ENCODE peak calls at places on chromosome 14, in nine cellular contexts. L is bronchial epithelial cell, T is HFF-Myc, X is psoas muscle, E is fibroblast of mammary gland, A is AG04450, B is stomach, D is choroid plexus epithelial cell, G is HFFc6. W is an unnamed sample.
A peak's percentile ranks its signal among the peaks of the same experiment; 100 is the strongest.

GRCh38 chr14:78611796-78612571 is 441.8 kb downstream of the NRXN3 start:
- DNase-seq in L (no peak), T (no peak), X (no peak), E (no peak), A (no peak), B (no peak), D (no peak), G (no peak), W (no peak)

GRCh38 chr14:31932675-31933074 is 144.4 kb upstream of the ARHGAP5 start:
- DNase-seq in L (no peak), T (no peak), X (no peak), E (no peak), A (no peak), B (no peak), D (no peak), G (no peak), W (no peak)

GRCh38 chr14:103847954-103848719 is 762 bp upstream of the PPP1R13B start:
- DNase-seq in L (no peak), T (no peak), X (peak; percentile 50), E (no peak), A (no peak), B (no peak), D (peak; percentile 53), G (no peak), W (no peak)

GRCh38 chr14:22882529-22883190 is 362 bp upstream of the REM2 start:
- DNase-seq in L (peak; percentile 74), T (no peak), X (no peak), E (peak; percentile 34), A (no peak), B (peak; percentile 50), D (peak; percentile 57), G (peak; percentile 45), W (no peak)

GRCh38 chr14:67385120-67385519 is 25.0 kb downstream of the EIF2S1 start:
- DNase-seq in L (peak; percentile 38), T (no peak), X (no peak), E (no peak), A (no peak), B (no peak), D (no peak), G (no peak), W (no peak)

GRCh38 chr14:68819260-68819691 is 26.4 kb upstream of the ZFP36L1 start:
- DNase-seq in L (peak; percentile 91), T (no peak), X (no peak), E (peak; percentile 90), A (no peak), B (peak; percentile 50), D (peak; percentile 60), G (peak; percentile 70), W (no peak)

GRCh38 chr14:93017898-93018297 is 94.9 kb downstream of the CHGA start:
- DNase-seq in L (no peak), T (no peak), X (no peak), E (no peak), A (no peak), B (no peak), D (no peak), G (no peak), W (no peak)

GRCh38 chr14:73726025-73726961 is 12.1 kb upstream of the PNMA1 start:
- DNase-seq in L (no peak), T (no peak), X (no peak), E (no peak), A (no peak), B (no peak), D (peak; percentile 60), G (no peak), W (no peak)

GRCh38 chr14:22993517-22993916 is 11.2 kb upstream of the AJUBA start:
- DNase-seq in L (no peak), T (no peak), X (no peak), E (no peak), A (no peak), B (no peak), D (no peak), G (no peak), W (no peak)

GRCh38 chr14:37709419-37710195 is 114.2 kb downstream of the TTC6 start:
- DNase-seq in L (peak; percentile 45), T (peak; percentile 16), X (no peak), E (peak; percentile 28), A (no peak), B (no peak), D (peak; percentile 69), G (peak; percentile 28), W (no peak)

GRCh38 chr14:37711499-37712475 is 116.4 kb downstream of the TTC6 start:
- DNase-seq in L (no peak), T (no peak), X (no peak), E (no peak), A (no peak), B (no peak), D (peak; percentile 4), G (no peak), W (no peak)

GRCh38 chr14:37708481-37708880 is 113.1 kb downstream of the TTC6 start:
- DNase-seq in L (no peak), T (no peak), X (no peak), E (no peak), A (peak; percentile 7), B (no peak), D (peak; percentile 59), G (peak; percentile 73), W (peak; percentile 12)

GRCh38 chr14:37707716-37708115 is 112.3 kb downstream of the TTC6 start:
- DNase-seq in L (peak; percentile 36), T (no peak), X (no peak), E (no peak), A (no peak), B (no peak), D (no peak), G (no peak), W (no peak)

DNA sequence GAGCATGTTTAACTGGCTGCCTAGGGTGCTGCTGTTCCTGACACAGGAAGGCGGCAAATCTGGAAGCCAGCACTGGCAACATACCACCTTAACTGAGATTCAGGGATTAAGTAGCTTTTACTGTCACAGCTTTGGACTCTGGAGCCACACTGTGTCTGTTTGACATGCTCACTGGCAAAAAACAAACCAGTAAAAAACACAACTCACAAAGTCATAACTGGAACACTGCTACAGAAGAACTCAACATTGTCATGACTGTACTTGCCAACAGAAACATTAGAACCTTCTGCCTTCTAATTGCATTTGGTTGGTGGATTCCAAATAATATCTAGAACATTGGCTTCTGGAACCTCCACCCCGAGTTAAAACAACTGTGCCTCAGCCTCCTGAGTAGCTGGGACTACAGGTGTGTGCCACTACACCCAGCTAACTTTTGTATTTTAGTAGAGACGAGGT is 117.6 kb downstream of the TTC6 start:
- DNase-seq in L (no peak), T (no peak), X (no peak), E (no peak), A (no peak), B (no peak), D (no peak), G (no peak), W (no peak)
- TF ChIP-seq CTCF in L (no peak), T (no peak), X (no peak), E (no peak), A (no peak), B (no peak), D (no peak), G (no peak), W (no peak)

DNA sequence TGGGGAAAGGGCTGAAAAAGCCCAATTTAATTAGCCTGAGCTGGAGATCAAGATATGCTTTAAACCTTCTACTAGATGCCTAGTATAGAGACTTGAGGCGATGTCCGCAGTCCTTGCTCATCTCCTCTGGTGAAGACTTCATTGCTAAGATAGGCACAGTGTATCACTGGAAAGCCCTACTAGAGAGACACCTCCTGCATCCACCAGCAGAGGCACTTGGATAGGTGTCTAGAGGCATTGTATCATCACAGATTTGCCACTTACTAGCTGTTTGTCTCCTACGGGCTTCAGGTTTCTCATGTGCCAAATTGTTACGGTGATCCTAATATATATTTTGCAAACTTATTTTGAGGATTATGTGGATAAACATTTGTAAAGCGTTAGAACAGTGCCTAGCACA is 1048.5 kb downstream of the GALC start:
- DNase-seq in L (no peak), T (no peak), X (no peak), E (no peak), A (no peak), B (no peak), D (no peak), G (no peak), W (no peak)
- TF ChIP-seq CTCF in L (no peak), T (no peak), X (no peak), E (no peak), A (no peak), B (no peak), D (no peak), G (no peak), W (no peak)

GRCh38 chr14:55432628-55433027 is 7.8 kb downstream of the TBPL2 start:
- DNase-seq in L (no peak), T (no peak), X (no peak), E (no peak), A (no peak), B (no peak), D (no peak), G (no peak), W (no peak)

GRCh38 chr14:55433880-55434804 is 6.3 kb downstream of the TBPL2 start:
- DNase-seq in L (no peak), T (no peak), X (no peak), E (no peak), A (no peak), B (no peak), D (no peak), G (no peak), W (no peak)

GRCh38 chr14:55426881-55427280 is 13.5 kb downstream of the TBPL2 start:
- DNase-seq in L (no peak), T (no peak), X (no peak), E (no peak), A (no peak), B (no peak), D (no peak), G (no peak), W (no peak)

GRCh38 chr14:55427439-55427838 is 13.0 kb downstream of the TBPL2 start:
- DNase-seq in L (peak; percentile 90), T (no peak), X (no peak), E (no peak), A (no peak), B (no peak), D (no peak), G (no peak), W (no peak)

GRCh38 chr14:55430024-55430690 is 10.3 kb downstream of the TBPL2 start:
- DNase-seq in L (peak; percentile 95), T (peak; percentile 72), X (no peak), E (peak; percentile 87), A (peak; percentile 67), B (no peak), D (peak; percentile 92), G (peak; percentile 73), W (peak; percentile 32)
- TF ChIP-seq CTCF in L (peak; percentile 52), T (peak; percentile 41), X (peak; percentile 55), E (peak; percentile 50), A (peak; percentile 64), B (peak; percentile 45), D (peak; percentile 65), G (peak; percentile 80), W (peak; percentile 55)

DNA sequence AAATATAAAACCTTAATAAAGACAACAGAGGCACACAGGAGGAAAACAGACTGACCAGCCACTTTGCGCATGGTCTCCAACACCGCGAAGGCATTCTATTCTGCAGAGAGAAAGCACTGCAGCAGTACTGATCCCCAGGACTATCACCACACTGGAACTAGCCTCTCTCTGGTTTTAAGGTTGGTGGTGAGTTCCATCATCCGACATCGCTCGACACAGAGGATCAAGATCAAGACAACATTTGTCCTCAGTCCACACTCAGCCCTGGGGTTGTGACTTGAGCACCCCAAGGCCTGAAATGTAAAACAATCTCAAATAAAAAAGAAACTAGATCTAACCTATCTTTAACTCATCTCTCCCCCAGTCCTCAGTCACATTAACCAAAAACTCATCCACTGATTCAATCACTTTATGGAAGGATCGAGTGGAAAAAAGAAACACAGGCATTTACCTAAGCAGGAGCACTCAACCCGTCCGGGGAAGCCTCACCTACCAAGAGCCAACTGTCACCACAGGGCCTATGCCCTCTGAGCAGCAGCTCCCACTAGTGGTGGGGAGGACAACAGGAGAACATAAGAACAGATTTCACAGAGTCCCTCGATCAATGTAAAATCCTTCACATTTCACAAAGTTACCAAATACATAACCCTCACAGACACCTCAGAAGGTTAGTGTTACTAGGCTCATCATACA is 17.7 kb downstream of the STXBP6 start:
- DNase-seq in L (no peak), T (no peak), X (no peak), E (no peak), A (no peak), B (no peak), D (no peak), G (no peak), W (no peak)
- TF ChIP-seq CTCF in L (no peak), T (peak; percentile 47), X (no peak), E (peak; percentile 26), A (no peak), B (no peak), D (peak; percentile 46), G (peak; percentile 63), W (peak; percentile 26)

W was measured in BJ.